ENCODE peak calls at places on chromosomes 6 and 20, in six cellular contexts. A is AG09309, Z is PC-9, Y is GM23338, T is choroid plexus epithelial cell, F is bronchial epithelial cell. V is an unnamed sample.

GRCh38 chr20:44134897-44135810 is 51.8 kb downstream of the JPH2 start:
- DNase-seq in A (no peak), Z (no peak), Y (no peak), T (no peak), F (no peak), V (no peak)

GRCh38 chr20:46592580-46593362 is 42.3 kb upstream of the OCSTAMP start:
- DNase-seq in A (no peak), Z (no peak), Y (peak), T (no peak), F (no peak), V (no peak)

GRCh38 chr6:56759521-56759920 is 116.8 kb upstream of the DST start:
- DNase-seq in A (no peak), Z (no peak), Y (peak), T (no peak), F (no peak), V (no peak)

GRCh38 chr20:5729348-5729747 is 20.9 kb upstream of the SHLD1 start:
- DNase-seq in A (no peak), Z (no peak), Y (no peak), T (peak), F (peak), V (no peak)

GRCh38 chr6:120493483-120493882 is 840.8 kb downstream of the TBC1D32 start:
- DNase-seq in A (no peak), Z (no peak), Y (no peak), T (no peak), F (no peak), V (no peak)

GRCh38 chr20:50585678-50586077 is 75.5 kb downstream of the PTPN1 start:
- DNase-seq in A (no peak), Z (no peak), Y (no peak), T (no peak), F (no peak), V (no peak)

GRCh38 chr20:41139227-41140093 is 2.1 kb downstream of the PLCG1 start:
- DNase-seq in A (no peak), Z (no peak), Y (no peak), T (no peak), F (no peak), V (no peak)

GRCh38 chr20:45426621-45427020 is 10.7 kb downstream of the PIGT start:
- DNase-seq in A (no peak), Z (no peak), Y (no peak), T (peak), F (no peak), V (no peak)

GRCh38 chr20:63568986-63569949 is 4.8 kb downstream of the HELZ2 start:
- DNase-seq in A (no peak), Z (no peak), Y (no peak), T (no peak), F (no peak), V (no peak)

GRCh38 chr6:42257614-42258013 is 40.0 kb upstream of the MRPS10 start:
- DNase-seq in A (no peak), Z (no peak), Y (peak), T (no peak), F (no peak), V (no peak)

GRCh38 chr20:51758978-51759544 is 9.1 kb downstream of the ATP9A start:
- DNase-seq in A (no peak), Z (no peak), Y (no peak), T (no peak), F (no peak), V (no peak)

GRCh38 chr6:71393471-71393870 is 104.9 kb downstream of the OGFRL1 start:
- DNase-seq in A (no peak), Z (no peak), Y (no peak), T (no peak), F (no peak), V (no peak)

GRCh38 chr6:138455746-138456392 is 43.4 kb downstream of the NHSL1 start:
- DNase-seq in A (no peak), Z (peak), Y (no peak), T (peak), F (peak), V (peak)

GRCh38 chr20:25247100-25247665 is 702 bp upstream of the PYGB start:
- DNase-seq in A (no peak), Z (peak), Y (peak), T (peak), F (peak), V (no peak)

GRCh38 chr6:38460216-38460615 is 179.5 kb downstream of the BTBD9 start:
- DNase-seq in A (peak), Z (no peak), Y (no peak), T (peak), F (peak), V (no peak)

GRCh38 chr6:89997456-89998445 is 103.5 kb downstream of the GJA10 start:
- DNase-seq in A (peak), Z (no peak), Y (no peak), T (peak), F (no peak), V (no peak)

GRCh38 chr6:138971601-138972000 is 16.5 kb downstream of the REPS1 start:
- DNase-seq in A (no peak), Z (no peak), Y (peak), T (no peak), F (no peak), V (no peak)

GRCh38 chr6:11685411-11686093 is 93.1 kb downstream of the ADTRP start:
- DNase-seq in A (no peak), Z (peak), Y (no peak), T (peak), F (peak), V (peak)

GRCh38 chr20:9507544-9508239 is 6.7 kb upstream of the LAMP5 start:
- DNase-seq in A (no peak), Z (no peak), Y (peak), T (no peak), F (no peak), V (no peak)

GRCh38 chr20:44145131-44145770 is 41.7 kb downstream of the JPH2 start:
- DNase-seq in A (no peak), Z (no peak), Y (no peak), T (no peak), F (no peak), V (no peak)

DNA sequence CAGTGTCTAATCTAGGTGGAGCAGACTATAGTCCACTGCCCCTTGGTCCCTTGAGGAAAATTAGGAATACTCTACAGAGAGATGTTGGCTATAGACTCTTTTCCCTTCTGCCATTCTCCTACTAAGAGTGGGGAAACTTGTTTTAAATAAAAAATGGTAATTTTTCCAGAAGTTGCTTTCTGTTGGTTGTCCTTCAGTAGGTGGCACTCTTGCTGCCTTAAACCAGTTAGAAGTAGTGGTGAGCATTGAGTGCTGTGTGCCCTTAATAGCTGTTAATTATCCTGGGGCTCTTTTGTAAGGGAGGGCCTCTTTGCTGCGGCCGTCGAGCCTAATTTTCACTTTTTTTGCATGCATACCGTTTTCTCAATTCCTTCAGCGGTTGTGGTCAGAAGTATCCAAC is 2.8 kb downstream of the CMTR1 start:
- DNase-seq in A (no peak), Z (no peak), Y (no peak), T (peak), F (no peak), V (no peak)
- TF ChIP-seq CTCF in A (peak), Z (no peak), Y (peak), T (no peak), F (no peak), V (no peak)

GRCh38 chr6:158053377-158054313 is 72.0 kb downstream of the SYNJ2 start:
- DNase-seq in A (no peak), Z (no peak), Y (no peak), T (no peak), F (no peak), V (no peak)
- TF ChIP-seq CTCF in A (no peak), Z (no peak), Y (no peak), T (no peak), F (no peak), V (no peak)

GRCh38 chr20:13851279-13851678 is 66.5 kb downstream of the NDUFAF5 start:
- DNase-seq in A (no peak), Z (no peak), Y (no peak), T (no peak), F (no peak), V (no peak)
- TF ChIP-seq CTCF in A (no peak), Z (no peak), Y (no peak), T (no peak), F (no peak), V (no peak)

GRCh38 chr20:34875657-34876160 is 703 bp upstream of the ACSS2 start:
- DNase-seq in A (no peak), Z (no peak), Y (no peak), T (no peak), F (no peak), V (no peak)
- TF ChIP-seq CTCF in A (no peak), Z (peak), Y (peak), T (peak), F (peak), V (peak)

V was measured in keratinocyte.